ENCODE peak calls at places on chromosome 9, in four cellular contexts. U is nucleus accumbens, Q is NCI-H146, K is B cell. R is an unnamed sample.

GRCh38 chr9:86842573-86842972 is 104.7 kb downstream of the GAS1 start:
- DNase-seq in U (no peak), K (no peak), Q (no peak), R (no peak)

GRCh38 chr9:137455361-137455991 is 3.7 kb downstream of the NSMF start:
- DNase-seq in Q (no peak), U (no peak), K (no peak), R (no peak)

GRCh38 chr9:126756876-126757415 is 47.9 kb upstream of the ZBTB43 start:
- DNase-seq in U (no peak), K (no peak), Q (peak), R (no peak)

GRCh38 chr9:115640887-115641286 is 512.7 kb upstream of the PAPPA start:
- DNase-seq in U (no peak), Q (no peak), K (no peak), R (no peak)

GRCh38 chr9:117080996-117081395 is 333.9 kb downstream of the ASTN2 start:
- DNase-seq in Q (no peak), K (no peak), U (no peak), R (no peak)

GRCh38 chr9:8895498-8896224 is 1096.1 kb upstream of the DMAC1 start:
- DNase-seq in Q (peak), K (peak), U (no peak), R (peak)

GRCh38 chr9:135478858-135479468 is 619 bp upstream of the PPP1R26 start:
- DNase-seq in U (no peak), K (peak), Q (peak), R (no peak)

GRCh38 chr9:138022121-138022741 is 144.6 kb downstream of the CACNA1B start:
- DNase-seq in Q (no peak), U (no peak), K (no peak), R (peak)

GRCh38 chr9:93196095-93197055 is 12.4 kb downstream of the WNK2 start:
- DNase-seq in U (no peak), K (no peak), Q (no peak), R (no peak)

GRCh38 chr9:69130456-69131441 is 43.3 kb upstream of the TJP2 start:
- DNase-seq in U (no peak), Q (no peak), K (no peak), R (no peak)

GRCh38 chr9:92265159-92265558 is 28.3 kb downstream of the IARS1 start:
- DNase-seq in U (no peak), Q (no peak), K (no peak), R (no peak)

GRCh38 chr9:104907278-104907951 is 20.5 kb downstream of the ABCA1 start:
- DNase-seq in Q (no peak), K (no peak), U (no peak), R (no peak)

GRCh38 chr9:114016629-114017423 is 61.3 kb downstream of the AMBP start:
- DNase-seq in U (no peak), Q (no peak), K (no peak), R (no peak)

GRCh38 chr9:29322240-29322639 is 1749.0 kb upstream of the C9orf72 start:
- DNase-seq in U (no peak), Q (no peak), K (no peak), R (peak)

GRCh38 chr9:104287255-104287872 is 193.3 kb downstream of the SMC2 start:
- DNase-seq in U (no peak), K (no peak), Q (no peak), R (no peak)

GRCh38 chr9:120646943-120647342 is 67.0 kb upstream of the CDK5RAP2 start:
- DNase-seq in Q (peak), U (no peak), K (no peak), R (no peak)

GRCh38 chr9:130896233-130897012 is at the start of gene QRFP:
- DNase-seq in K (no peak), U (no peak), Q (no peak), R (no peak)

GRCh38 chr9:97293207-97293721 is 14.2 kb upstream of the CCDC180 start:
- DNase-seq in U (no peak), K (no peak), Q (peak), R (no peak)

GRCh38 chr9:91245432-91246313 is 116.0 kb downstream of the AUH start:
- DNase-seq in U (no peak), Q (peak), K (no peak), R (peak)

GRCh38 chr9:9177081-9177480 is 1377.5 kb upstream of the DMAC1 start:
- DNase-seq in K (no peak), Q (no peak), U (no peak), R (no peak)

GRCh38 chr9:95073042-95073607 is 244.4 kb downstream of the FANCC start:
- DNase-seq in K (no peak), U (no peak), Q (no peak), R (no peak)

GRCh38 chr9:22010881-22011625 is 1.9 kb upstream of the CDKN2B start:
- DNase-seq in Q (no peak), U (no peak), K (peak), R (no peak)

GRCh38 chr9:129497064-129497836 is 123.7 kb downstream of the C9orf50 start:
- DNase-seq in Q (no peak), K (no peak), U (peak), R (no peak)

GRCh38 chr9:126505697-126506346 is 107.9 kb upstream of the LMX1B start:
- DNase-seq in K (no peak), Q (no peak), U (no peak), R (no peak)

GRCh38 chr9:123377211-123377971 is 21.4 kb downstream of the CRB2 start:
- DNase-seq in Q (no peak), U (no peak), K (no peak), R (no peak)